ENCODE peak calls at places on chromosomes 13 and 19, in eight cellular contexts. W is small intestine, R is tibial artery, O is OCI-LY7, U is mesendoderm, Q is heart left ventricle, H is adrenal gland, N is A673. B is an unnamed sample.

GRCh38 chr13:25860862-25861261 is 191.0 kb downstream of the SHISA2 start:
- DNase-seq in N (no peak), R (no peak), U (no peak), Q (no peak), O (no peak), H (no peak), W (no peak), B (no peak)

GRCh38 chr13:114130131-114130707 is 2.2 kb downstream of the RASA3 start:
- DNase-seq in N (no peak), Q (no peak), W (no peak), H (no peak), R (no peak), O (no peak), U (no peak), B (no peak)

GRCh38 chr19:5897189-5897969 is 6.2 kb downstream of the NDUFA11 start:
- DNase-seq in Q (no peak), H (peak; percentile 26), W (no peak), N (no peak), O (no peak), R (no peak), U (no peak), B (no peak)

GRCh38 chr19:46298477-46299003 is 1.7 kb downstream of the HIF3A start:
- DNase-seq in Q (no peak), W (no peak), N (no peak), O (no peak), U (no peak), R (no peak), H (no peak), B (no peak)

GRCh38 chr19:27971869-27972268 is 1241.1 kb downstream of the UQCRFS1 start:
- DNase-seq in W (no peak), R (no peak), U (no peak), N (no peak), O (no peak), H (no peak), Q (no peak), B (no peak)

GRCh38 chr19:9709305-9709704 is 34.4 kb upstream of the ZNF562 start:
- DNase-seq in H (peak; percentile 26), R (no peak), Q (no peak), O (no peak), W (no peak), N (peak; percentile 55), U (no peak), B (no peak)

GRCh38 chr13:110507678-110508381 is 53.7 kb downstream of the RAB20 start:
- DNase-seq in W (peak; percentile 92), H (no peak), O (no peak), R (peak; percentile 72), U (no peak), N (no peak), Q (peak; percentile 66), B (no peak)

GRCh38 chr19:16970821-16971220 is 55.8 kb downstream of the CPAMD8 start:
- DNase-seq in O (no peak), H (no peak), U (peak; percentile 16), W (no peak), R (no peak), N (no peak), Q (no peak), B (no peak)

GRCh38 chr19:392375-392970 is 16.5 kb downstream of the C2CD4C start:
- DNase-seq in O (no peak), N (no peak), Q (no peak), H (no peak), W (no peak), R (no peak), U (no peak), B (no peak)

GRCh38 chr19:54631489-54631888 is 1.2 kb downstream of the LILRB1 start:
- DNase-seq in U (no peak), N (no peak), R (no peak), W (no peak), O (no peak), Q (no peak), H (no peak), B (no peak)

GRCh38 chr13:102045713-102046112 is 356.1 kb downstream of the FGF14 start:
- DNase-seq in R (no peak), N (peak; percentile 17), H (no peak), Q (no peak), U (peak; percentile 62), O (no peak), W (no peak), B (no peak)

GRCh38 chr19:34261335-34262109 is 7.2 kb downstream of the GARRE1 start:
- DNase-seq in H (no peak), N (no peak), U (peak; percentile 81), Q (no peak), W (no peak), O (no peak), R (no peak), B (no peak)

GRCh38 chr19:29837448-29837961 is 25.7 kb downstream of the CCNE1 start:
- DNase-seq in O (peak; percentile 63), U (no peak), H (no peak), R (no peak), N (no peak), W (peak; percentile 43), Q (no peak), B (peak; percentile 89)

GRCh38 chr19:46828484-46828883 is 22.2 kb downstream of the AP2S1 start:
- DNase-seq in U (no peak), R (no peak), H (no peak), Q (no peak), W (no peak), N (no peak), O (no peak), B (no peak)

GRCh38 chr19:13002389-13002898 is 7.2 kb downstream of the NFIX start:
- DNase-seq in R (peak; percentile 93), H (no peak), Q (peak; percentile 79), W (no peak), N (no peak), U (no peak), O (no peak), B (no peak)
- H3K4me3 ChIP-seq in R (peak overlapping the region; percentile 56), H (no peak overlapping the region), Q (peak overlapping the region; percentile 40), W (no peak overlapping the region), N (no peak overlapping the region), U (no peak overlapping the region), O (no peak overlapping the region), B (no peak overlapping the region)

GRCh38 chr13:40191186-40191980 is 475.1 kb downstream of the FOXO1 start:
- DNase-seq in R (no peak), W (no peak), H (no peak), O (no peak), Q (no peak), N (no peak), U (no peak), B (no peak)

GRCh38 chr13:40190656-40191100 is 475.8 kb downstream of the FOXO1 start:
- DNase-seq in N (no peak), W (peak; percentile 78), U (peak; percentile 66), O (peak; percentile 91), R (peak; percentile 79), H (peak; percentile 35), Q (peak; percentile 45), B (peak; percentile 60)

GRCh38 chr13:40194204-40194806 is 472.1 kb downstream of the FOXO1 start:
- DNase-seq in H (peak; percentile 27), U (no peak), O (no peak), N (no peak), R (no peak), W (no peak), Q (peak; percentile 30), B (no peak)

GRCh38 chr13:40193290-40194203 is 472.9 kb downstream of the FOXO1 start:
- DNase-seq in U (no peak), O (no peak), R (peak; percentile 72), H (no peak), Q (peak; percentile 41), W (no peak), N (no peak), B (no peak)

DNA sequence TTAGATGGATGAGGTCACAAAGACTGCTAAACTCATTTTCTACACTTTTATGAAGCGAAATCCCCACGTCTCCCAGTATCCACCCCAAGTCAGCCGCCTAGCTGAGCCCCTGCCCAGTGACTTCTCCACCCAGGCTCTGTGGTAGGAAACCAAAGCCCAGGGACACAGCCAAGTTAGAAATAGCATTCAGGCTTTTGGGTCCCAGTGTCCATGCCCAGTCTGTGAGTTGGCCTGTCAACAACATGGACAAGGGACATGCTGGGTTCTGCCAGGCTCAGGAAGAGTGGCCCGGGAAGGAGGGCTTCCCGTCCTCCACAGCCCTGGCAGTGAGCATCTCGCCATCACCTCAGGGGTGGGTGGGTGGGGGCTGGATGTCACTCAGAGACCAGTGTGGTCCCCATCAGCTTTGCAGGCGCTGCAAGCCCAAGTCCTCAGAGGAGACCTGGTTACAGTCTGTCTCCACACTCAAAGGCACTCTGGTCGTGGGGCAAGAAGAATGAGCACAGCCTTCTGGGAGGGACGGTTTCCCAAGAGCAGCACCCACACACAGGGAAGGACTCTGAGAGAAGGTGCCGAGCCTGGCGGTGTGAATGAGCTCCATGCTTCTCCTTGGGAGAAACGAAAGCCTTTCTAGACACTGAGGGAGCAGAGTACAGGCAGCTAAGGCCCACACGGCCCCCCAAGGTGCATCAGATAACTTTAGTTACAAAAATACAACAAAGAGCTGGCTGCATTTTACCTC is 473.8 kb downstream of the FOXO1 start:
- DNase-seq in Q (peak; percentile 47), N (no peak), O (no peak), H (no peak), U (no peak), W (no peak), R (peak; percentile 80), B (no peak)
- H3K27ac ChIP-seq in Q (peak overlapping the region; percentile 68), N (no peak overlapping the region), O (no peak overlapping the region), H (no peak overlapping the region), U (no peak overlapping the region), W (peak overlapping the region; percentile 79), R (peak overlapping the region; percentile 83), B (no peak overlapping the region)

GRCh38 chr13:30802953-30803478 is 67.7 kb downstream of the ALOX5AP start:
- DNase-seq in O (peak; percentile 82), H (peak; percentile 93), W (peak; percentile 83), U (peak; percentile 77), Q (peak; percentile 91), R (peak; percentile 91), N (peak; percentile 90), B (peak; percentile 73)

GRCh38 chr13:30802501-30802900 is 67.2 kb downstream of the ALOX5AP start:
- DNase-seq in R (no peak), U (no peak), H (no peak), N (no peak), O (no peak), W (no peak), Q (no peak), B (no peak)

GRCh38 chr13:30804474-30804873 is 69.1 kb downstream of the ALOX5AP start:
- DNase-seq in W (no peak), H (no peak), R (no peak), O (no peak), N (no peak), Q (no peak), U (no peak), B (no peak)

GRCh38 chr13:30805132-30805537 is 69.8 kb downstream of the ALOX5AP start:
- DNase-seq in Q (no peak), H (no peak), R (no peak), O (no peak), U (no peak), W (peak; percentile 84), N (no peak), B (no peak)

DNA sequence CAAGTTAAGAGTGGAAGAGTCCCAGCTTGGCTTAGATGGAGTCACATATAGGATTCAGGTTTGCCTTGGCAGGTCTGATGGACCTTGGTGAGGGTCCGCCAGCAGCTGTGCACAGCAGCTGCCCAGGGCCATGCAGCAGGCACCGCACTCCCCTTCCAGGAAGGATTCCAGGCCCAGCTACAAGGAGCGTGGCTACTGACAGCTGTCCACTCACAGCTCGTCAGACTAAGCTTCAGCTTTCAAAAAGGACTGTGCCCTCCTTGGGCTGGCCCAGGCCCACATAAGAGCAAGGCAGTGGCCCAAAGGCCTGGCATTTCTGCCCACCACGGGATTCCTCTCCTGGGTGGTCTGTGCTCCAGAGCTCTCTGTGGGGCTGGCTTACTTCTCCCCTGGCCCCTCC is 68.4 kb downstream of the ALOX5AP start:
- DNase-seq in H (no peak), U (no peak), N (no peak), W (no peak), R (no peak), Q (no peak), O (no peak), B (no peak)
- H3K4me3 ChIP-seq in H (no peak overlapping the region), U (no peak overlapping the region), N (no peak overlapping the region), W (no peak overlapping the region), R (peak overlapping the region; percentile 41), Q (peak overlapping the region; percentile 47), O (no peak overlapping the region), B (no peak overlapping the region)

GRCh38 chr13:100546713-100547405 is 41.7 kb downstream of the GGACT start:
- DNase-seq in N (no peak), R (peak; percentile 60), Q (no peak), O (no peak), W (no peak), U (no peak), H (no peak), B (no peak)
- H3K27ac ChIP-seq in N (no peak overlapping the region), R (no peak overlapping the region), Q (no peak overlapping the region), O (no peak overlapping the region), W (no peak overlapping the region), U (no peak overlapping the region), H (no peak overlapping the region), B (no peak overlapping the region)

B was measured in CD4-positive, CD25-positive, alpha-beta regulatory T cell.